ENCODE peak calls at places on chromosomes 2 and 18, in five cellular contexts. Y, G, V, Q and D are unnamed samples.

GRCh38 chr2:10406016-10406415 is 42.1 kb downstream of the ODC1 start:
- DNase-seq in Y (no peak), G (no peak), V (no peak), Q (no peak), D (no peak)

GRCh38 chr18:52348209-52348608 is 8.2 kb downstream of the DCC start:
- DNase-seq in V (no peak), G (peak), Q (no peak), Y (no peak), D (no peak)

GRCh38 chr2:2104331-2104730 is 226.7 kb downstream of the MYT1L start:
- DNase-seq in V (no peak), Y (no peak), G (no peak), Q (no peak), D (no peak)

GRCh38 chr18:8252371-8252770 is 356.9 kb upstream of the RAB12 start:
- DNase-seq in V (no peak), G (no peak), Q (no peak), Y (no peak), D (no peak)

GRCh38 chr2:185802926-185803325 is 64.3 kb downstream of the FSIP2 start:
- DNase-seq in Q (no peak), V (no peak), G (no peak), Y (no peak), D (no peak)

GRCh38 chr2:190137561-190137960 is 75.0 kb upstream of the MSTN start:
- DNase-seq in G (no peak), V (no peak), Y (no peak), Q (no peak), D (no peak)

GRCh38 chr2:67451086-67451832 is 54.1 kb downstream of the ETAA1 start:
- DNase-seq in Y (peak), Q (no peak), G (peak), V (no peak), D (no peak)

GRCh38 chr2:66790651-66791181 is 355.8 kb downstream of the MEIS1 start:
- DNase-seq in Y (no peak), V (no peak), Q (no peak), G (no peak), D (no peak)

GRCh38 chr2:112688086-112688880 is 32.5 kb upstream of the NT5DC4 start:
- DNase-seq in Q (no peak), V (no peak), G (no peak), Y (no peak), D (no peak)

GRCh38 chr18:54416459-54416858 is 58.8 kb downstream of the C18orf54 start:
- DNase-seq in Q (no peak), V (no peak), G (no peak), Y (no peak), D (no peak)

GRCh38 chr2:46899053-46899452 is 16.6 kb downstream of the MCFD2 start:
- DNase-seq in V (no peak), Q (no peak), Y (no peak), G (no peak), D (no peak)

GRCh38 chr2:27202829-27203228 is 9.0 kb upstream of the ATRAID start:
- DNase-seq in G (no peak), Q (no peak), Y (no peak), V (no peak), D (no peak)

GRCh38 chr18:59127047-59127446 is 12.6 kb upstream of the SEC11C start:
- DNase-seq in Y (no peak), G (no peak), V (no peak), Q (no peak), D (no peak)

GRCh38 chr2:40955635-40956034 is 503.7 kb upstream of the SLC8A1 start:
- DNase-seq in V (no peak), Y (no peak), G (no peak), Q (no peak), D (no peak)

GRCh38 chr2:48248251-48248933 is 281.6 kb upstream of the STON1 start:
- DNase-seq in Y (peak), G (no peak), Q (no peak), V (peak), D (no peak)

GRCh38 chr2:203897544-203897943 is 30.0 kb downstream of the CTLA4 start:
- DNase-seq in V (no peak), Y (no peak), Q (no peak), G (no peak), D (no peak)

GRCh38 chr2:147646999-147647588 is 197.7 kb upstream of the ACVR2A start:
- DNase-seq in Q (no peak), Y (no peak), G (no peak), V (no peak), D (no peak)

GRCh38 chr2:219019436-219019835 is 21.9 kb downstream of the CFAP65 start:
- DNase-seq in Q (no peak), G (no peak), Y (no peak), V (no peak), D (no peak)

GRCh38 chr18:27785815-27786537 is 391.0 kb downstream of the CDH2 start:
- DNase-seq in V (no peak), G (no peak), Y (no peak), Q (no peak), D (no peak)

GRCh38 chr2:1603521-1603920 is 140.8 kb downstream of the PXDN start:
- DNase-seq in V (no peak), Y (no peak), Q (no peak), G (no peak), D (no peak)

GRCh38 chr18:45825258-45825744 is at the start of gene SIGLEC15:
- DNase-seq in G (no peak), Q (no peak), V (no peak), Y (no peak), D (no peak)